ENCODE peak calls at places on chromosomes 11 and 22, in ten cellular contexts. One of them, this sample, is unnamed.

GRCh38 chr11:115941481-115941993 is 437.3 kb upstream of the CADM1 start:
- DNase-seq in left colon: no peak
- DNase-seq in non-pigmented ciliary epithelial cell: peak
- DNase-seq in amniotic stem cell: no peak
- DNase-seq in thyroid gland: no peak
- DNase-seq in IMR-90: peak
- DNase-seq in NCI-H1092: no peak
- DNase-seq in nucleus accumbens: peak
- DNase-seq in M059J: peak
- DNase-seq in posterior cingulate gyrus: peak
- DNase-seq in this sample: peak

GRCh38 chr11:74844072-74844471 is 95.4 kb downstream of the RNF169 start:
- DNase-seq in left colon: no peak
- DNase-seq in non-pigmented ciliary epithelial cell: no peak
- DNase-seq in amniotic stem cell: no peak
- DNase-seq in thyroid gland: peak
- DNase-seq in IMR-90: no peak
- DNase-seq in NCI-H1092: no peak
- DNase-seq in nucleus accumbens: no peak
- DNase-seq in M059J: no peak
- DNase-seq in posterior cingulate gyrus: no peak
- DNase-seq in this sample: no peak

GRCh38 chr11:131275580-131275979 is 94.8 kb upstream of the NTM start:
- DNase-seq in left colon: no peak
- DNase-seq in non-pigmented ciliary epithelial cell: no peak
- DNase-seq in amniotic stem cell: no peak
- DNase-seq in thyroid gland: peak
- DNase-seq in IMR-90: no peak
- DNase-seq in NCI-H1092: no peak
- DNase-seq in nucleus accumbens: no peak
- DNase-seq in M059J: no peak
- DNase-seq in posterior cingulate gyrus: no peak
- DNase-seq in this sample: no peak

GRCh38 chr11:77381749-77382693 is 80.5 kb upstream of the GDPD4 start:
- DNase-seq in left colon: no peak
- DNase-seq in non-pigmented ciliary epithelial cell: no peak
- DNase-seq in amniotic stem cell: no peak
- DNase-seq in thyroid gland: no peak
- DNase-seq in IMR-90: peak
- DNase-seq in NCI-H1092: no peak
- DNase-seq in nucleus accumbens: no peak
- DNase-seq in M059J: peak
- DNase-seq in posterior cingulate gyrus: no peak
- DNase-seq in this sample: no peak

GRCh38 chr11:75001686-75002085 is 13.0 kb downstream of the NEU3 start:
- DNase-seq in left colon: no peak
- DNase-seq in non-pigmented ciliary epithelial cell: no peak
- DNase-seq in amniotic stem cell: no peak
- DNase-seq in thyroid gland: no peak
- DNase-seq in IMR-90: no peak
- DNase-seq in NCI-H1092: no peak
- DNase-seq in nucleus accumbens: no peak
- DNase-seq in M059J: no peak
- DNase-seq in posterior cingulate gyrus: no peak
- DNase-seq in this sample: no peak

GRCh38 chr11:16404781-16405180 is 48.4 kb upstream of the SOX6 start:
- DNase-seq in left colon: no peak
- DNase-seq in non-pigmented ciliary epithelial cell: no peak
- DNase-seq in amniotic stem cell: no peak
- DNase-seq in thyroid gland: no peak
- DNase-seq in IMR-90: no peak
- DNase-seq in NCI-H1092: no peak
- DNase-seq in nucleus accumbens: no peak
- DNase-seq in M059J: no peak
- DNase-seq in posterior cingulate gyrus: no peak
- DNase-seq in this sample: no peak

GRCh38 chr11:110463153-110463552 is 33.4 kb downstream of the FDX1 start:
- DNase-seq in left colon: peak
- DNase-seq in non-pigmented ciliary epithelial cell: no peak
- DNase-seq in amniotic stem cell: no peak
- DNase-seq in thyroid gland: peak
- DNase-seq in IMR-90: peak
- DNase-seq in NCI-H1092: peak
- DNase-seq in nucleus accumbens: peak
- DNase-seq in M059J: peak
- DNase-seq in posterior cingulate gyrus: peak
- DNase-seq in this sample: peak

GRCh38 chr22:31141551-31141950 is 1.2 kb upstream of the PLA2G3 start:
- DNase-seq in left colon: no peak
- DNase-seq in non-pigmented ciliary epithelial cell: no peak
- DNase-seq in amniotic stem cell: no peak
- DNase-seq in thyroid gland: no peak
- DNase-seq in IMR-90: no peak
- DNase-seq in NCI-H1092: no peak
- DNase-seq in nucleus accumbens: no peak
- DNase-seq in M059J: no peak
- DNase-seq in posterior cingulate gyrus: no peak
- DNase-seq in this sample: no peak

GRCh38 chr11:6259638-6260019 is at the start of gene CCKBR:
- DNase-seq in left colon: no peak
- DNase-seq in non-pigmented ciliary epithelial cell: no peak
- DNase-seq in amniotic stem cell: no peak
- DNase-seq in thyroid gland: peak
- DNase-seq in IMR-90: no peak
- DNase-seq in NCI-H1092: no peak
- DNase-seq in nucleus accumbens: no peak
- DNase-seq in M059J: no peak
- DNase-seq in posterior cingulate gyrus: peak
- DNase-seq in this sample: no peak

GRCh38 chr11:118909619-118910308 is 16.0 kb downstream of the BCL9L start:
- DNase-seq in left colon: no peak
- DNase-seq in non-pigmented ciliary epithelial cell: no peak
- DNase-seq in amniotic stem cell: no peak
- DNase-seq in thyroid gland: peak
- DNase-seq in IMR-90: no peak
- DNase-seq in NCI-H1092: no peak
- DNase-seq in nucleus accumbens: no peak
- DNase-seq in M059J: no peak
- DNase-seq in posterior cingulate gyrus: no peak
- DNase-seq in this sample: no peak

GRCh38 chr11:113553235-113553634 is 78.0 kb upstream of the DRD2 start:
- DNase-seq in left colon: no peak
- DNase-seq in non-pigmented ciliary epithelial cell: peak
- DNase-seq in amniotic stem cell: peak
- DNase-seq in thyroid gland: no peak
- DNase-seq in IMR-90: peak
- DNase-seq in NCI-H1092: no peak
- DNase-seq in nucleus accumbens: no peak
- DNase-seq in M059J: peak
- DNase-seq in posterior cingulate gyrus: no peak
- DNase-seq in this sample: peak

GRCh38 chr22:45424241-45424731 is 10.8 kb downstream of the RIBC2 start:
- DNase-seq in left colon: no peak
- DNase-seq in non-pigmented ciliary epithelial cell: no peak
- DNase-seq in amniotic stem cell: no peak
- DNase-seq in thyroid gland: no peak
- DNase-seq in IMR-90: no peak
- DNase-seq in NCI-H1092: no peak
- DNase-seq in nucleus accumbens: no peak
- DNase-seq in M059J: no peak
- DNase-seq in posterior cingulate gyrus: no peak
- DNase-seq in this sample: peak

GRCh38 chr22:31841029-31841827 is 87.4 kb downstream of the DEPDC5 start:
- DNase-seq in left colon: no peak
- DNase-seq in non-pigmented ciliary epithelial cell: no peak
- DNase-seq in amniotic stem cell: no peak
- DNase-seq in thyroid gland: peak
- DNase-seq in IMR-90: no peak
- DNase-seq in NCI-H1092: no peak
- DNase-seq in nucleus accumbens: no peak
- DNase-seq in M059J: no peak
- DNase-seq in posterior cingulate gyrus: no peak
- DNase-seq in this sample: no peak

GRCh38 chr11:78040691-78041379 is 17.8 kb upstream of the KCTD14 start:
- DNase-seq in left colon: no peak
- DNase-seq in non-pigmented ciliary epithelial cell: no peak
- DNase-seq in amniotic stem cell: no peak
- DNase-seq in thyroid gland: peak
- DNase-seq in IMR-90: no peak
- DNase-seq in NCI-H1092: no peak
- DNase-seq in nucleus accumbens: no peak
- DNase-seq in M059J: peak
- DNase-seq in posterior cingulate gyrus: no peak
- DNase-seq in this sample: peak

GRCh38 chr11:57566564-57567209 is 785 bp downstream of the UBE2L6 start:
- DNase-seq in left colon: no peak
- DNase-seq in non-pigmented ciliary epithelial cell: no peak
- DNase-seq in amniotic stem cell: no peak
- DNase-seq in thyroid gland: no peak
- DNase-seq in IMR-90: no peak
- DNase-seq in NCI-H1092: no peak
- DNase-seq in nucleus accumbens: no peak
- DNase-seq in M059J: no peak
- DNase-seq in posterior cingulate gyrus: no peak
- DNase-seq in this sample: no peak

GRCh38 chr11:74319139-74319538 is 7.7 kb upstream of the P4HA3 start:
- DNase-seq in left colon: no peak
- DNase-seq in non-pigmented ciliary epithelial cell: peak
- DNase-seq in amniotic stem cell: peak
- DNase-seq in thyroid gland: no peak
- DNase-seq in IMR-90: peak
- DNase-seq in NCI-H1092: no peak
- DNase-seq in nucleus accumbens: no peak
- DNase-seq in M059J: peak
- DNase-seq in posterior cingulate gyrus: no peak
- DNase-seq in this sample: peak

GRCh38 chr22:29030618-29031235 is 30.9 kb downstream of the C22orf31 start:
- DNase-seq in left colon: peak
- DNase-seq in non-pigmented ciliary epithelial cell: peak
- DNase-seq in amniotic stem cell: no peak
- DNase-seq in thyroid gland: peak
- DNase-seq in IMR-90: peak
- DNase-seq in NCI-H1092: peak
- DNase-seq in nucleus accumbens: peak
- DNase-seq in M059J: peak
- DNase-seq in posterior cingulate gyrus: peak
- DNase-seq in this sample: peak

GRCh38 chr11:100639140-100639539 is 47.9 kb upstream of the ARHGAP42 start:
- DNase-seq in left colon: no peak
- DNase-seq in non-pigmented ciliary epithelial cell: no peak
- DNase-seq in amniotic stem cell: no peak
- DNase-seq in thyroid gland: peak
- DNase-seq in IMR-90: peak
- DNase-seq in NCI-H1092: no peak
- DNase-seq in nucleus accumbens: no peak
- DNase-seq in M059J: peak
- DNase-seq in posterior cingulate gyrus: no peak
- DNase-seq in this sample: peak

GRCh38 chr11:11793073-11793472 is 48.7 kb upstream of the USP47 start:
- DNase-seq in left colon: no peak
- DNase-seq in non-pigmented ciliary epithelial cell: no peak
- DNase-seq in amniotic stem cell: no peak
- DNase-seq in thyroid gland: no peak
- DNase-seq in IMR-90: no peak
- DNase-seq in NCI-H1092: no peak
- DNase-seq in nucleus accumbens: no peak
- DNase-seq in M059J: no peak
- DNase-seq in posterior cingulate gyrus: no peak
- DNase-seq in this sample: no peak

GRCh38 chr11:127000291-127000968 is at the start of gene KIRREL3:
- DNase-seq in left colon: no peak
- DNase-seq in non-pigmented ciliary epithelial cell: no peak
- DNase-seq in amniotic stem cell: peak
- DNase-seq in thyroid gland: no peak
- DNase-seq in IMR-90: peak
- DNase-seq in NCI-H1092: peak
- DNase-seq in nucleus accumbens: peak
- DNase-seq in M059J: peak
- DNase-seq in posterior cingulate gyrus: peak
- DNase-seq in this sample: no peak

GRCh38 chr11:72735495-72736027 is 16.6 kb downstream of the ARAP1 start:
- DNase-seq in left colon: no peak
- DNase-seq in non-pigmented ciliary epithelial cell: no peak
- DNase-seq in amniotic stem cell: no peak
- DNase-seq in thyroid gland: peak
- DNase-seq in IMR-90: peak
- DNase-seq in NCI-H1092: no peak
- DNase-seq in nucleus accumbens: no peak
- DNase-seq in M059J: peak
- DNase-seq in posterior cingulate gyrus: no peak
- DNase-seq in this sample: peak

GRCh38 chr11:70067591-70068341 is 10.4 kb upstream of the ANO1 start:
- DNase-seq in left colon: no peak
- DNase-seq in non-pigmented ciliary epithelial cell: no peak
- DNase-seq in amniotic stem cell: no peak
- DNase-seq in thyroid gland: peak
- DNase-seq in IMR-90: no peak
- DNase-seq in NCI-H1092: peak
- DNase-seq in nucleus accumbens: no peak
- DNase-seq in M059J: no peak
- DNase-seq in posterior cingulate gyrus: no peak
- DNase-seq in this sample: peak

GRCh38 chr22:26835929-26836528 is 178.6 kb downstream of the MIAT start:
- DNase-seq in left colon: no peak
- DNase-seq in non-pigmented ciliary epithelial cell: no peak
- DNase-seq in amniotic stem cell: no peak
- DNase-seq in thyroid gland: peak
- DNase-seq in IMR-90: peak
- DNase-seq in NCI-H1092: no peak
- DNase-seq in nucleus accumbens: no peak
- DNase-seq in M059J: peak
- DNase-seq in posterior cingulate gyrus: no peak
- DNase-seq in this sample: peak

GRCh38 chr22:49014227-49015201 is 813.2 kb downstream of the BRD1 start:
- DNase-seq in left colon: no peak
- DNase-seq in non-pigmented ciliary epithelial cell: no peak
- DNase-seq in amniotic stem cell: no peak
- DNase-seq in thyroid gland: no peak
- DNase-seq in IMR-90: no peak
- DNase-seq in NCI-H1092: no peak
- DNase-seq in nucleus accumbens: no peak
- DNase-seq in M059J: no peak
- DNase-seq in posterior cingulate gyrus: no peak
- DNase-seq in this sample: no peak

GRCh38 chr11:73157141-73158010 is 15.3 kb upstream of the FCHSD2 start:
- DNase-seq in left colon: peak
- DNase-seq in non-pigmented ciliary epithelial cell: no peak
- DNase-seq in amniotic stem cell: peak
- DNase-seq in thyroid gland: no peak
- DNase-seq in IMR-90: peak
- DNase-seq in NCI-H1092: no peak
- DNase-seq in nucleus accumbens: peak
- DNase-seq in M059J: peak
- DNase-seq in posterior cingulate gyrus: peak
- DNase-seq in this sample: no peak

GRCh38 chr11:102318469-102318868 is 1.2 kb downstream of the BIRC3 start:
- DNase-seq in left colon: no peak
- DNase-seq in non-pigmented ciliary epithelial cell: no peak
- DNase-seq in amniotic stem cell: no peak
- DNase-seq in thyroid gland: no peak
- DNase-seq in IMR-90: peak
- DNase-seq in NCI-H1092: no peak
- DNase-seq in nucleus accumbens: no peak
- DNase-seq in M059J: peak
- DNase-seq in posterior cingulate gyrus: no peak
- DNase-seq in this sample: peak

GRCh38 chr11:118258410-118258809 is 5.7 kb downstream of the MPZL2 start:
- DNase-seq in left colon: no peak
- DNase-seq in non-pigmented ciliary epithelial cell: no peak
- DNase-seq in amniotic stem cell: no peak
- DNase-seq in thyroid gland: no peak
- DNase-seq in IMR-90: no peak
- DNase-seq in NCI-H1092: no peak
- DNase-seq in nucleus accumbens: no peak
- DNase-seq in M059J: peak
- DNase-seq in posterior cingulate gyrus: no peak
- DNase-seq in this sample: peak

GRCh38 chr11:60950933-60951610 is 904 bp downstream of the SLC15A3 start:
- DNase-seq in left colon: no peak
- DNase-seq in non-pigmented ciliary epithelial cell: no peak
- DNase-seq in amniotic stem cell: no peak
- DNase-seq in thyroid gland: peak
- DNase-seq in IMR-90: no peak
- DNase-seq in NCI-H1092: no peak
- DNase-seq in nucleus accumbens: no peak
- DNase-seq in M059J: no peak
- DNase-seq in posterior cingulate gyrus: no peak
- DNase-seq in this sample: peak